ENCODE peak calls at places on chromosomes 6 and 20, in five cellular contexts. N is vagina, Z is upper lobe of left lung, A is endothelial cell of umbilical vein, Q is ovary. O is an unnamed sample.

GRCh38 chr6:161127071-161127740 is 135.6 kb downstream of the MAP3K4 start:
- DNase-seq in N (no peak), Z (peak; percentile 10), A (no peak), Q (no peak), O (no peak)

GRCh38 chr6:148441454-148441911 is 98.8 kb downstream of the SASH1 start:
- DNase-seq in N (no peak), Z (no peak), A (peak; percentile 92), Q (no peak), O (no peak)

GRCh38 chr6:129498950-129499870 is 210.8 kb downstream of the ARHGAP18 start:
- DNase-seq in N (no peak), Z (no peak), A (peak; percentile 73), Q (no peak), O (no peak)

GRCh38 chr6:82741996-82742385 is 323.6 kb downstream of the UBE3D start:
- DNase-seq in N (no peak), Z (no peak), A (no peak), Q (no peak), O (no peak)

GRCh38 chr6:129317931-129318820 is 391.8 kb downstream of the ARHGAP18 start:
- DNase-seq in N (no peak), Z (no peak), A (peak; percentile 16), Q (no peak), O (no peak)

GRCh38 chr6:160930547-160931377 is 60.8 kb upstream of the MAP3K4 start:
- DNase-seq in N (no peak), Z (peak; percentile 96), A (peak; percentile 59), Q (peak; percentile 84), O (peak; percentile 28)

GRCh38 chr20:53224851-53225250 is 252.7 kb downstream of the TSHZ2 start:
- DNase-seq in N (no peak), Z (no peak), A (no peak), Q (no peak), O (no peak)

GRCh38 chr20:50192364-50193168 is 1.9 kb downstream of the CEBPB start:
- DNase-seq in N (no peak), Z (peak; percentile 93), A (peak; percentile 75), Q (peak; percentile 86), O (peak; percentile 77)

GRCh38 chr6:64439274-64439673 is 803.7 kb downstream of the PHF3 start:
- DNase-seq in N (no peak), Z (no peak), A (peak; percentile 61), Q (no peak), O (no peak)

GRCh38 chr20:35101620-35102019 is 9.0 kb upstream of the TRPC4AP start:
- DNase-seq in N (no peak), Z (no peak), A (no peak), Q (no peak), O (no peak)

GRCh38 chr6:128078276-128078675 is 177.4 kb upstream of the THEMIS start:
- DNase-seq in N (no peak), Z (no peak), A (no peak), Q (no peak), O (no peak)

GRCh38 chr6:113287396-113287795 is 569.7 kb upstream of the MARCKS start:
- DNase-seq in N (no peak), Z (no peak), A (no peak), Q (no peak), O (no peak)

GRCh38 chr6:106244931-106245330 is 80.6 kb downstream of the ATG5 start:
- DNase-seq in N (no peak), Z (no peak), A (no peak), Q (no peak), O (no peak)

GRCh38 chr6:44062771-44063560 is 64.3 kb downstream of the MRPL14 start:
- DNase-seq in N (no peak), Z (peak; percentile 81), A (no peak), Q (no peak), O (no peak)

GRCh38 chr6:41321183-41321582 is 14.2 kb upstream of the NCR2 start:
- DNase-seq in N (no peak), Z (no peak), A (no peak), Q (no peak), O (no peak)

DNA sequence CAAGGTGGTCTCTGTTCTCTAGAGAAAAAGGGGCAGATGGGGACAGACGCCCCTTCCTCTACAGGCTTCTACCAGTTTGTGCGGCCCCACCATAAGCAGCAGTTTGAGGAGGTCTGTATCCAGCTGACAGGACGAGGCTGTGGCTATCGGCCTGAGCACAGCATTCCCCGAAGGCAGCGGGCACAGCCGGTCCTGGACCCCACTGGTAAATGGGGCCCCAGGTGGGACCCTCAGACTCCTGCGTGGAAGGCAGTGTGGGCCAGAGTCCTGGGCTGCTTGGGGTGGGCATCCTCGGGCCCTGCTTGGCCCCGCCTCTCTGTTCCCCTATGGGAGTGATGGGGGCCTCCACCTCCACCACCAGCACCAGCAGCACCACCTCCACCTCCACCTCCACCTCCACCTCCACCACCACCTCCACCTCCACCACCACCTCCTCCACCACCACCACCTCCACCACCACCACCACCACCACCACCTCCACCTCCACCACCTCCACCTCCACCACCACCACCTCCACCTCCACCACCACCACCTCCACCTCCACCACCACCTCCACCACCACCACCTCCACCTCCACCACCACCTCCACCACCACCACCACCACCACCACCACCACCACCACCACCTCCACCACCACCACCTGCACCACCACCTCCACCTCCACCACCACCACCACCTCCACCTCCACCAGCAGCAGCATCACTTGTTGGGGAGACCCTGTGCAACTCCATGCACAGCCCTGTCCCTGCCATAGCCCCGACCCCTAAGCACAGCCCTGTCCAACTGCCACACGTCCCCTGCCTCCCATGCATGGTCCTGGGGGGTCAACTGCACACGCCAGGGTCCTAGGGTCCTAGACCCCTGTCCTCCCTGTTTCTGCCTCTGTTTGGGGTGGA is 3.1 kb upstream of the TNFRSF6B start:
- DNase-seq in N (no peak), Z (no peak), A (no peak), Q (peak; percentile 28), O (no peak)
- TF ChIP-seq POLR2A in N (no peak), Z (no peak), A (no peak), Q (no peak), O (no peak)

GRCh38 chr20:31237763-31238162 is 19.7 kb upstream of the DEFB115 start:
- DNase-seq in N (no peak), Z (no peak), A (no peak), Q (no peak), O (no peak)
- H3K9me3 ChIP-seq in N (peaks cover 11% of the 10 kb centered on the region), Z (peaks cover 95% of the 10 kb centered on the region), A (peaks cover 43% of the 10 kb centered on the region), Q (no peaks in the 10 kb centered on the region), O (no peaks in the 10 kb centered on the region)

GRCh38 chr20:59033093-59033492 is 958 bp upstream of the ATP5F1E start:
- DNase-seq in N (no peak), Z (no peak), A (no peak), Q (no peak), O (no peak)

GRCh38 chr20:59031326-59032022 is 661 bp downstream of the ATP5F1E start:
- DNase-seq in N (no peak), Z (no peak), A (peak; percentile 11), Q (no peak), O (no peak)

GRCh38 chr20:59030911-59031310 is 1.2 kb downstream of the ATP5F1E start:
- DNase-seq in N (no peak), Z (no peak), A (no peak), Q (no peak), O (no peak)

GRCh38 chr20:59032713-59033059 is 551 bp upstream of the ATP5F1E start:
- DNase-seq in N (no peak), Z (no peak), A (no peak), Q (no peak), O (no peak)

DNA sequence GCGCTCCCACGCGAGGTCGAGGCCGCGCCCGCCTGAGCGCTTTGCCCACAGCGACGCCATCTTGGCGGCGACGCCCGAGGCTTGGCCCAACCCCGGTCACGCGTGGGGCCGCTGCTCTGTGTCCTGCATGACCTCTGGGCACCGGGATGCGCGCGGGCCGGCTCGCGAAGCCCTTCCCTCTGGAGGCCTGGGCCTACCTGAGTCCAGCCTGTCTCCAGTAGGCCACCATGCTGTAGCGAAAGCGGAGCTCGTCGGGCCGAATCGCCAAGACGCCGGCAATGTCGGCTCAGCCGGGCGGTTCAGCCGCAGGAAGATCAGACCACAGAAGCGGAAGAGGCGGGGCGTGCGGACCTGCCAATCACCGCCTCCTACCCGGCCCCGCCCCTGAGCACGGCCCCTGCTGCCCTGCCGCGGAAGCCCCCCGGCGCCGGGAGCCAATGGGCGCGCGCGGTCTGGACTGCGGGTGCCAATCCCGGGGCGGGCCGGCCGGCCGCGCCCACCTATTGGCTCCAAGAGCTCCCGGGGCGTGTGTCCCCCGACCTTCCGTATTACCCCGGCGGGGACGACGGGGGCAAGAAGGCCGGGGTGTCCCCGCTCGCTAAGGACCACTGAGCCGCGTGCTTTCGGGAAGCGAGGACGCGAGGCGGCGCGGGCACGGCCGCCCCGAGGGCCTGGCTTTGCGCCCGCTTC is at the start of gene ATP5F1E:
- DNase-seq in N (no peak), Z (peak; percentile 99), A (peak; percentile 96), Q (peak; percentile 95), O (peak; percentile 95)
- TF ChIP-seq POLR2A in N (peak; percentile 74), Z (peak; percentile 83), A (peak; percentile 94), Q (peak; percentile 67), O (peak; percentile 98)

DNA sequence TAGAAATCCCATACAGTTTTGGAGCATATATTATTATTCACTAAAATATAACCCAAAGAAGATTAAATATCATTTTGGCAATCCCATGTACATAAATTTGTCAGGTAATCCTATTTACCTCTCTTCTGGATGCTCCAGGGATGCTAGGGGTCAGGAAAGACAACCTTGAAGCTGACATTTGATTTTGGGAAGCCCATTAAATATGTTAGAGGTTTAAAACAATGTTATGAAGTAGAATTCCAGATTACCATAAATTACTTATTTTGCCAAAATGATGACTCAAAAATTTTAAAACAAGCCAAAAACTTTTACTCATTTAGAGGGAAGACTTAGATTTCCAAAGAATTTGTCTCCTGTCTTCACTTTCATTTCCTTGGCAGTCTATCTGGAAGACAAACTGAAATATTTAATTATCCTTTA is 9.2 kb upstream of the IL22RA2 start:
- DNase-seq in N (no peak), Z (no peak), A (no peak), Q (no peak), O (no peak)
- H3K9me3 ChIP-seq in N (peaks cover 20% of the 10 kb centered on the region), Z (peaks cover 42% of the 10 kb centered on the region), A (no peaks in the 10 kb centered on the region), Q (no peaks in the 10 kb centered on the region), O (no peaks in the 10 kb centered on the region)

O was measured in gastrocnemius medialis.